ENCODE peak calls at places on chromosomes 1 and 21, in nine cellular contexts. K, V, N, J, S, W, B, M and X are unnamed samples.

GRCh38 chr1:63868220-63868897 is 94.5 kb downstream of the ROR1 start:
- ATAC-seq in J (no peak), N (peak), B (no peak), K (peak), M (peak), W (peak), V (no peak), S (no peak), X (no peak)

GRCh38 chr1:169711469-169712308 is at the start of gene SELL:
- ATAC-seq in V (peak), S (peak), J (peak), W (peak), M (peak), B (peak), K (peak), N (peak), X (peak)

GRCh38 chr1:56160916-56161315 is 418.4 kb downstream of the PLPP3 start:
- ATAC-seq in M (no peak), W (no peak), B (no peak), N (no peak), K (no peak), J (no peak), V (no peak), S (no peak), X (no peak)

GRCh38 chr1:6526316-6526715 is 28.0 kb downstream of the NOL9 start:
- ATAC-seq in S (no peak), M (no peak), W (no peak), B (no peak), J (no peak), V (no peak), N (no peak), K (no peak), X (no peak)

GRCh38 chr21:35509004-35509704 is 460.1 kb upstream of the RUNX1 start:
- ATAC-seq in B (peak), S (no peak), M (peak), J (no peak), V (peak), K (no peak), N (no peak), W (no peak), X (no peak)

GRCh38 chr1:173333581-173333980 is 126.5 kb upstream of the TNFSF4 start:
- ATAC-seq in M (no peak), N (no peak), J (no peak), V (no peak), W (no peak), S (no peak), K (no peak), B (no peak), X (no peak)

GRCh38 chr1:185974367-185974766 is 240.2 kb downstream of the HMCN1 start:
- ATAC-seq in V (no peak), N (no peak), B (no peak), S (no peak), K (no peak), W (no peak), M (no peak), J (no peak), X (no peak)

GRCh38 chr21:26194811-26195251 is 24.3 kb upstream of the APP start:
- ATAC-seq in V (no peak), S (no peak), W (no peak), J (no peak), B (no peak), K (no peak), N (no peak), M (no peak), X (no peak)

GRCh38 chr1:205061227-205061626 is 18.2 kb downstream of the CNTN2 start:
- ATAC-seq in N (peak), V (no peak), B (no peak), W (peak), S (peak), M (peak), K (peak), J (no peak), X (no peak)

GRCh38 chr1:6330410-6330827 is 63.1 kb downstream of the ACOT7 start:
- ATAC-seq in V (no peak), K (no peak), M (peak), J (no peak), S (peak), W (no peak), B (no peak), N (no peak), X (no peak)

GRCh38 chr1:61132176-61133047 is 50.1 kb downstream of the NFIA start:
- ATAC-seq in W (no peak), J (no peak), K (no peak), B (peak), S (peak), M (peak), N (peak), V (no peak), X (no peak)

GRCh38 chr1:32181563-32181962 is 2.1 kb downstream of the TXLNA start:
- ATAC-seq in B (no peak), J (no peak), W (no peak), V (no peak), M (no peak), N (no peak), S (no peak), K (no peak), X (no peak)

GRCh38 chr1:94993931-94994645 is 67.2 kb upstream of the CNN3 start:
- ATAC-seq in K (no peak), W (peak), J (no peak), M (peak), V (no peak), S (no peak), B (no peak), N (peak), X (no peak)

GRCh38 chr1:156162430-156163037 is 9.1 kb downstream of the SEMA4A start:
- ATAC-seq in J (no peak), B (no peak), V (no peak), K (no peak), M (peak), S (no peak), N (peak), W (peak), X (no peak)

GRCh38 chr1:12407050-12407961 is 177.5 kb downstream of the VPS13D start:
- ATAC-seq in K (peak), V (peak), J (peak), S (peak), W (peak), N (peak), M (peak), B (peak), X (peak)

GRCh38 chr1:217498209-217498608 is 132.7 kb downstream of the GPATCH2 start:
- ATAC-seq in V (no peak), K (no peak), J (no peak), B (no peak), S (no peak), N (no peak), M (no peak), W (no peak), X (no peak)

GRCh38 chr1:68384872-68385390 is 64.8 kb downstream of the RPE65 start:
- ATAC-seq in S (peak), W (no peak), K (peak), J (no peak), N (peak), V (no peak), B (peak), M (peak), X (no peak)

GRCh38 chr1:117342397-117342796 is 24.9 kb upstream of the MAN1A2 start:
- ATAC-seq in M (peak), W (no peak), N (no peak), J (no peak), S (no peak), K (no peak), B (no peak), V (no peak), X (no peak)

GRCh38 chr1:6657138-6657537 is 32.5 kb downstream of the THAP3 start:
- ATAC-seq in S (no peak), J (no peak), N (no peak), K (no peak), B (no peak), W (no peak), V (no peak), M (peak), X (no peak)

GRCh38 chr21:36596174-36596573 is 102.7 kb upstream of the SIM2 start:
- ATAC-seq in S (no peak), N (no peak), J (no peak), K (no peak), V (no peak), M (no peak), W (no peak), B (no peak), X (no peak)

GRCh38 chr21:42650441-42651421 is 2.7 kb upstream of the PDE9A start:
- ATAC-seq in M (no peak), B (no peak), V (no peak), J (no peak), N (no peak), S (no peak), K (no peak), W (no peak), X (no peak)

GRCh38 chr1:96752394-96752793 is 30.8 kb downstream of the PTBP2 start:
- ATAC-seq in S (no peak), V (no peak), B (no peak), N (no peak), J (no peak), K (no peak), W (no peak), M (no peak), X (no peak)

GRCh38 chr1:207672525-207673130 is 27.7 kb downstream of the CR1L start:
- ATAC-seq in B (peak), W (peak), N (peak), M (no peak), S (peak), K (no peak), V (no peak), J (no peak), X (no peak)

GRCh38 chr1:165235777-165236285 is 120.7 kb downstream of the LMX1A start:
- ATAC-seq in B (peak), W (peak), S (no peak), K (peak), V (no peak), N (peak), M (no peak), J (peak), X (no peak)
- H3K4me3 ChIP-seq in B (peak), W (peak), S (no peak), K (peak), V (no peak), N (peak), M (peak), J (peak), X (peak)

GRCh38 chr1:244964112-244964971 is 100.0 kb upstream of the HNRNPU start:
- ATAC-seq in J (peak), M (peak), K (no peak), V (peak), S (peak), N (peak), B (peak), W (peak), X (peak)
- H3K4me3 ChIP-seq in J (no peak), M (no peak), K (no peak), V (no peak), S (peak), N (no peak), B (no peak), W (peak), X (no peak)

GRCh38 chr1:1306661-1307260 is 969 bp downstream of the ACAP3 start:
- ATAC-seq in B (no peak), V (no peak), S (no peak), M (no peak), J (no peak), K (no peak), N (no peak), W (peak), X (no peak)
- H3K4me3 ChIP-seq in B (peak), V (peak), S (peak), M (peak), J (peak), K (peak), N (peak), W (peak), X (peak)

GRCh38 chr1:15412843-15413242 is 3.2 kb downstream of the EFHD2 start:
- ATAC-seq in B (peak), V (no peak), K (no peak), J (no peak), S (no peak), W (no peak), N (no peak), M (no peak), X (no peak)
- H3K4me3 ChIP-seq in B (peak), V (no peak), K (no peak), J (no peak), S (no peak), W (no peak), N (peak), M (peak), X (no peak)

GRCh38 chr21:38263493-38263892 is 6.7 kb downstream of the KCNJ15 start:
- ATAC-seq in N (no peak), B (no peak), J (no peak), V (no peak), M (no peak), K (no peak), W (no peak), S (peak), X (no peak)
- H3K4me3 ChIP-seq in N (no peak), B (no peak), J (no peak), V (no peak), M (no peak), K (no peak), W (no peak), S (no peak), X (no peak)